ENCODE peak calls at places on chromosomes 6 and 20, in four cellular contexts. O is PC-3, L is adipocyte, K is adrenal gland. S is an unnamed sample.

GRCh38 chr6:18182568-18182967 is 27.3 kb downstream of the KDM1B start:
- DNase-seq in O (no peak), L (no peak), K (no peak), S (no peak)

GRCh38 chr20:12358006-12358654 is 440.4 kb downstream of the BTBD3 start:
- DNase-seq in O (peak; percentile 65), L (no peak), K (no peak), S (peak; percentile 12)

GRCh38 chr6:7008451-7008988 is 99.2 kb upstream of the RREB1 start:
- DNase-seq in O (peak; percentile 69), L (no peak), K (no peak), S (no peak)

GRCh38 chr20:32523613-32524218 is 61.4 kb downstream of the NOL4L start:
- DNase-seq in O (no peak), L (no peak), K (no peak), S (no peak)

GRCh38 chr20:10076126-10077080 is 41.6 kb downstream of the ANKEF1 start:
- DNase-seq in O (peak; percentile 96), L (no peak), K (no peak), S (peak; percentile 84)

GRCh38 chr20:36062799-36063198 is 91.7 kb upstream of the EPB41L1 start:
- DNase-seq in O (peak; percentile 71), L (peak; percentile 35), K (no peak), S (no peak)

GRCh38 chr6:156720739-156721714 is 56.2 kb upstream of the ARID1B start:
- DNase-seq in O (no peak), L (peak; percentile 11), K (peak; percentile 20), S (peak; percentile 82)

GRCh38 chr6:127635091-127635490 is 58.1 kb downstream of the C6orf58 start:
- DNase-seq in O (no peak), L (no peak), K (no peak), S (no peak)

GRCh38 chr6:33433560-33434191 is 13.8 kb downstream of the SYNGAP1 start:
- DNase-seq in O (no peak), L (peak; percentile 38), K (no peak), S (no peak)

GRCh38 chr6:139881251-139881650 is 506.8 kb upstream of the CITED2 start:
- DNase-seq in O (no peak), L (no peak), K (no peak), S (no peak)

GRCh38 chr20:54015496-54015895 is 54.9 kb downstream of the BCAS1 start:
- DNase-seq in O (no peak), L (no peak), K (no peak), S (no peak)

GRCh38 chr6:44339763-44340625 is 2.5 kb upstream of the SPATS1 start:
- DNase-seq in O (peak; percentile 76), L (peak; percentile 8), K (peak; percentile 31), S (peak; percentile 95)

GRCh38 chr6:145895802-145896201 is 68.4 kb downstream of the SHPRH start:
- DNase-seq in O (peak; percentile 41), L (peak; percentile 54), K (no peak), S (peak; percentile 20)
- H3K36me3 ChIP-seq in O (no peaks in the 10 kb centered on the region), L (peaks cover 58% of the 10 kb centered on the region), K (no peaks in the 10 kb centered on the region), S (no peaks in the 10 kb centered on the region)

GRCh38 chr20:62640870-62641748 is 1.2 kb upstream of the SLCO4A1 start:
- DNase-seq in O (no peak), L (no peak), K (no peak), S (no peak)
- H3K4me3 ChIP-seq in O (peak overlapping the region; percentile 95), L (peak overlapping the region; percentile 74), K (no peak overlapping the region), S (no peak overlapping the region)

GRCh38 chr6:27631614-27631925 is 158.7 kb upstream of the ZNF184 start:
- DNase-seq in O (no peak), L (no peak), K (no peak), S (no peak)
- H3K27me3 ChIP-seq in O (no peaks in the 10 kb centered on the region), L (peaks cover 15% of the 10 kb centered on the region), K (peaks cover 20% of the 10 kb centered on the region), S (no peaks in the 10 kb centered on the region)

GRCh38 chr6:135537782-135538301 is 40.3 kb upstream of the AHI1 start:
- DNase-seq in O (peak; percentile 82), L (peak; percentile 79), K (no peak), S (peak; percentile 92)
- H3K36me3 ChIP-seq in O (no peaks in the 10 kb centered on the region), L (no peaks in the 10 kb centered on the region), K (no peaks in the 10 kb centered on the region), S (no peaks in the 10 kb centered on the region)

DNA sequence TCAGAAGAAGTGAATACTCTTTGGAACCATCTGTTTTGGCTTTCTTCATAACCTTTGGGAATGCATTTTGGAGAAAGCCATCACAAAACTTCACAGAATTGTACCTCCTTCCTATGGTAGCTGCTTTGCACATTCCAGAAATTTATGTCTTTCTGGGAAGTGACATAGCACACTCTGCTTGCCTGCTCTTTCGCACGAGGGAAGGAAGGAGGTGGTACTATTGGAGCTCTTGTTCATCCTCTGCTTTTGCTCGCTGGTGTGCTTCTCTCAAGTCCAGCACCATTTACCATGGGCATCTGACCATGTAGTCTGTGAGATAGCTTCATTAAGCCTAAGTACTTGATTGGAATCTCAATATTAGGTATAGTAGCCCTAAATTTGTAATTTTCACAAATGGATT is 473.3 kb upstream of the SLC35B3 start:
- DNase-seq in O (no peak), L (no peak), K (no peak), S (no peak)
- H3K4me3 ChIP-seq in O (no peak overlapping the region), L (no peak overlapping the region), K (no peak overlapping the region), S (no peak overlapping the region)

DNA sequence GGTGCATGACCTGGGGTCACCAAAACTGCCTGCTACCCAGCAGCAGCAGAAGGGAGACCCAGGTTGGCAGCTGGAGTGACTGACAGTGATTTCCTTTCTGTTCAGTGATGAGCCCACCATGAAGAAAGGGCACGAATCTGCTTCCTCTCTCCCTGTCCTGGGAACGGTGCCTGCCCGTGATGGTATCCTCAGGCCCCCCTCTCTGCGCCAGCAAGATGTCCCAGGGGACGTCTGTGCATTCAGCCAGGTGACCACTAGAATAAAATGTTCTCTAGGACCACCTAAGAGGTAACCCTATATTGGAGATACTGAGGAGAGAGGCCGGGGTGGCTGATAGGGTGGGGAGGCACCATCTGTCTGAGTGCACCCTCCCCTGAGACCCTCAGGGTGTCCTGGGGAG is 294.7 kb downstream of the QKI start:
- DNase-seq in O (no peak), L (no peak), K (no peak), S (no peak)
- H3K27me3 ChIP-seq in O (no peaks in the 10 kb centered on the region), L (no peaks in the 10 kb centered on the region), K (no peaks in the 10 kb centered on the region), S (no peaks in the 10 kb centered on the region)

GRCh38 chr6:31472259-31472658 is 25.7 kb upstream of the MICB start:
- DNase-seq in O (no peak), L (no peak), K (no peak), S (peak; percentile 70)

GRCh38 chr6:31471711-31472110 is 26.2 kb upstream of the MICB start:
- DNase-seq in O (no peak), L (no peak), K (no peak), S (no peak)

GRCh38 chr6:31473244-31473643 is 24.7 kb upstream of the MICB start:
- DNase-seq in O (no peak), L (no peak), K (no peak), S (no peak)

GRCh38 chr6:31468316-31468715 is 29.6 kb upstream of the MICB start:
- DNase-seq in O (no peak), L (no peak), K (no peak), S (no peak)

GRCh38 chr6:31470801-31471200 is 27.1 kb upstream of the MICB start:
- DNase-seq in O (no peak), L (no peak), K (no peak), S (no peak)
- H3K36me3 ChIP-seq in O (no peaks in the 10 kb centered on the region), L (no peaks in the 10 kb centered on the region), K (no peaks in the 10 kb centered on the region), S (no peaks in the 10 kb centered on the region)